ENCODE peak calls at places on chromosomes 16 and 17, in nine cellular contexts. P is psoas muscle; X is colonic mucosa; W is endothelial cell; L is heart left ventricle; A is CD8-positive, alpha-beta T cell; Y is cardiac muscle cell; H is D721Med; J is neural progenitor cell. K is an unnamed sample.

GRCh38 chr17:37239690-37240344 is 136.0 kb upstream of the C17orf78 start:
- DNase-seq in P (no peak), W (no peak), A (no peak), J (peak; percentile 12), H (no peak), Y (no peak), X (no peak), L (no peak), K (no peak)

GRCh38 chr17:49848019-49848473 is at the start of gene TAC4:
- DNase-seq in A (no peak), X (no peak), Y (no peak), W (no peak), H (no peak), P (no peak), L (no peak), J (peak; percentile 42), K (no peak)

GRCh38 chr17:3474212-3474611 is 1.6 kb upstream of the ASPA start:
- DNase-seq in W (no peak), X (no peak), Y (no peak), P (no peak), A (no peak), H (no peak), J (no peak), L (no peak), K (no peak)

GRCh38 chr16:47970291-47970931 is 185.4 kb downstream of the ABCC12 start:
- DNase-seq in L (no peak), A (no peak), J (peak; percentile 88), H (no peak), X (no peak), P (no peak), W (peak; percentile 29), Y (peak; percentile 86), K (peak; percentile 26)

GRCh38 chr16:55933038-55933437 is 57.9 kb upstream of the CES5A start:
- DNase-seq in W (no peak), H (no peak), A (no peak), X (no peak), J (no peak), Y (no peak), P (no peak), L (no peak), K (no peak)

GRCh38 chr17:45935197-45935709 is 40.9 kb downstream of the MAPT start:
- DNase-seq in J (no peak), Y (no peak), A (no peak), H (no peak), W (no peak), P (no peak), X (no peak), L (no peak), K (no peak)

GRCh38 chr17:32117399-32117798 is 24.9 kb upstream of the RHOT1 start:
- DNase-seq in X (no peak), W (no peak), P (no peak), A (no peak), H (no peak), L (no peak), Y (no peak), J (no peak), K (no peak)

GRCh38 chr17:5131146-5131715 is 15.4 kb downstream of the USP6 start:
- DNase-seq in P (no peak), W (no peak), L (no peak), Y (no peak), H (no peak), X (peak; percentile 12), A (no peak), J (no peak), K (no peak)

GRCh38 chr17:66466933-66467367 is 164.5 kb downstream of the PRKCA start:
- DNase-seq in Y (peak; percentile 38), A (no peak), P (no peak), L (no peak), H (no peak), J (no peak), W (no peak), X (no peak), K (no peak)

GRCh38 chr16:10688291-10688690 is 6.4 kb downstream of the TEKT5 start:
- DNase-seq in X (peak; percentile 72), A (no peak), Y (no peak), L (no peak), W (no peak), J (no peak), P (no peak), H (no peak), K (no peak)

GRCh38 chr16:23682181-23682580 is 3.5 kb downstream of the PLK1 start:
- DNase-seq in A (no peak), P (no peak), X (no peak), Y (no peak), W (no peak), H (no peak), J (no peak), L (no peak), K (no peak)

GRCh38 chr17:65749479-65749878 is 188.0 kb upstream of the AXIN2 start:
- DNase-seq in W (no peak), Y (no peak), L (no peak), P (no peak), J (no peak), A (no peak), X (no peak), H (no peak), K (no peak)

GRCh38 chr17:31591924-31592323 is 200.4 kb downstream of the RAB11FIP4 start:
- DNase-seq in A (no peak), X (no peak), H (no peak), W (no peak), J (no peak), Y (no peak), P (no peak), L (no peak), K (no peak)

GRCh38 chr17:43457362-43457692 is 26.4 kb upstream of the DHX8 start:
- DNase-seq in Y (no peak), A (no peak), W (no peak), X (no peak), H (no peak), L (no peak), J (no peak), P (no peak), K (no peak)

DNA sequence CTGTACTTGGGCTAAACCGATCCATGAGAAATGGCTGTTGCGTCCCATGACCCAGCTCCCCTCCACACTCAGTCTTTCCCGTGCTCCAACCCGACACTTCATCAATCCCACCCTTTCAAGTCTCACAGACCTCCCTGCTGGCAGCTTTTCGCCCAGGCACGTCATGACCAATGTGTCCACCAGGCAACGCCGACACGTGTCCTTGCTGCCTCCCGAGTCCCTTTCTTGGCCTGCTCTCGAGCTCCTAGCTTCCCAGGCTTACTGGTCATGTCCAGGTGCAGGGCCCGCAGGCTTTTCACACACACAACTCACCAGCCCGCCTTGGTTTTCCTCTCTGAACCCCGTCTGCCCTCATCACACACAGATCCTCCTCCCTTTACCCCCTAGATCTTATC is 12.2 kb downstream of the MNT start:
- DNase-seq in H (no peak), P (no peak), Y (no peak), L (no peak), J (peak; percentile 42), X (no peak), W (no peak), A (no peak), K (no peak)
- TF ChIP-seq CTCF in H (no peak), P (no peak), Y (no peak), L (no peak), J (no peak), X (no peak), W (no peak), A (no peak), K (no peak)

DNA sequence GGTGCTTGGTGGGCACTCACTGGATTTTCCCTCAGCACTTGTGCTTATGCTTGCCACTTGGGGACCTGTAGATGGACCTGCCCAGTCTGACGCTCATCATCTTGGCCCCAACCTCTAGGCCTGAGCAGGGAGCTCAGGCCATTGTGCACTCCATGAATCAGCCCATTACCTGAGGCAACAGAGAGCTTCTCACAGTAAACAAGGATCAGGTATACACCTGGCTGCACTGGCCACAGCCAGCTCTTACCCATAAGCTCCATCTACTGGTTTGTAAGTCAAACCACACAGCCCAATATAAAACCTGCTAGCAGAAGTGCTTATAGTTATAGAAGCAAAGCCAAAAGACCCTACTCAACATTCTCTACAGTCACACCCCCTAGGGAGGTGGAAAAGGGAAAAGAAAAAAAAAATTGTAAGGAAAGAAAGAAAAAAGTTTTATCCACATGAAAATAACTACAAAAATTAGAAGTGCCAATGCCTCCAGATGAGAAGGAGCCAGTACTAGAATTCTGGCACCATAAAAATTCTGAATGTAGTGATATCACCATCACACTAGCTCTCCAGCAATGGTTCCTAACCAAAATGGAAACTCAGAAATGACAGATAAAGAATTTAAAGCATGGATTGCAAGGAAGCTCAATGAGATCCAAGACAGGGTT is 87.8 kb upstream of the CDH5 start:
- DNase-seq in L (no peak), J (no peak), X (no peak), H (no peak), P (no peak), W (no peak), A (no peak), Y (no peak), K (no peak)
- TF ChIP-seq CTCF in L (no peak), J (peak; percentile 22), X (no peak), H (no peak), P (no peak), W (no peak), A (no peak), Y (no peak), K (peak; percentile 45)

DNA sequence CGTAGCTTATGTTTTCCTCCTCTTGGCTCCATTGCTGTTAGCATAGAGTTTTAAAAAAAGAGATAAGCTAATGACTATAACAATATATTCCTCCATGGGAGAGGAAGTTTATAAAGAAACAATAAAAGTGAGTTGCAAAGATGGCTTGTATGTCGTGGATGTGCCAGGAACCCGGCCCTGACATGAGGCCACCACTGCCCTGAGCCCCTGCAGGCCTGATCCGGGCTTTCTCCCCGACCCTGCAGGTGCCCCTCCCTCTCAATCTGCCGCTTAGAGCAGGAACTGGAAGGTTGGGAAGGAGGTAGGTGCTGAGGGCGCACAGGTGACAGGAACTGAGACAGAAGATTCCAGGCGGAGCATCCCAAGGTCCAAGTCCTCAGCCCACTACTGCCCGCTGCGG is 11.7 kb downstream of the PAM16 start:
- DNase-seq in A (no peak), J (no peak), X (no peak), W (no peak), Y (no peak), L (no peak), P (no peak), H (no peak), K (no peak)
- TF ChIP-seq CTCF in A (no peak), J (no peak), X (no peak), W (no peak), Y (no peak), L (no peak), P (no peak), H (no peak), K (no peak)

GRCh38 chr17:78446833-78447232 is 68.4 kb downstream of the PGS1 start:
- DNase-seq in A (no peak), L (no peak), W (no peak), P (no peak), H (no peak), Y (no peak), J (no peak), X (no peak), K (no peak)

GRCh38 chr17:78449983-78450382 is 71.5 kb downstream of the PGS1 start:
- DNase-seq in P (no peak), A (no peak), W (no peak), L (no peak), Y (no peak), H (no peak), X (no peak), J (no peak), K (no peak)

GRCh38 chr17:78448356-78448993 is 70.0 kb downstream of the PGS1 start:
- DNase-seq in A (no peak), P (no peak), L (no peak), J (no peak), W (no peak), H (no peak), Y (no peak), X (no peak), K (no peak)

GRCh38 chr17:78454346-78454745 is 75.9 kb downstream of the PGS1 start:
- DNase-seq in A (no peak), L (no peak), Y (no peak), X (no peak), W (no peak), P (no peak), J (no peak), H (no peak), K (no peak)

GRCh38 chr17:78450696-78451344 is 72.4 kb downstream of the PGS1 start:
- DNase-seq in A (no peak), Y (no peak), W (no peak), H (no peak), X (no peak), P (peak; percentile 83), L (no peak), J (no peak), K (no peak)
- TF ChIP-seq CTCF in A (no peak), Y (no peak), W (no peak), H (no peak), X (no peak), P (no peak), L (no peak), J (no peak), K (no peak)